ENCODE peak calls at places on chromosomes 16 and 17, in ten cellular contexts. F is kidney epithelial cell, S is cardiac muscle cell, D is spleen, O is sigmoid colon, W is fibroblast of mammary gland, X is colonic mucosa, G is MCF 10A, U is natural killer cell, Y is K562. P is an unnamed sample.

GRCh38 chr16:80743772-80744171 is 60.6 kb downstream of the CDYL2 start:
- DNase-seq in F (no peak), S (no peak), D (no peak), O (no peak), W (no peak), X (no peak), G (no peak), U (no peak), Y (no peak), P (no peak)

GRCh38 chr17:35373532-35373983 is at the start of gene SLFN11:
- DNase-seq in F (no peak), S (peak; percentile 95), D (peak; percentile 92), O (peak; percentile 97), W (peak; percentile 97), X (peak; percentile 71), G (no peak), U (peak; percentile 62), Y (peak; percentile 6), P (peak; percentile 77)

GRCh38 chr16:66612422-66612821 is 7.9 kb downstream of the CMTM3 start:
- DNase-seq in F (no peak), S (no peak), D (peak; percentile 68), O (no peak), W (no peak), X (no peak), G (no peak), U (no peak), Y (no peak), P (peak; percentile 90)

GRCh38 chr17:14374268-14374667 is 73.4 kb downstream of the HS3ST3B1 start:
- DNase-seq in F (no peak), S (no peak), D (no peak), O (no peak), W (no peak), X (no peak), G (no peak), U (no peak), Y (no peak), P (no peak)

GRCh38 chr17:72119963-72120877 is 600 bp upstream of the SOX9 start:
- DNase-seq in F (no peak), S (peak; percentile 84), D (no peak), O (peak; percentile 68), W (peak; percentile 76), X (peak; percentile 56), G (peak; percentile 61), U (no peak), Y (no peak), P (peak; percentile 71)

GRCh38 chr17:41544497-41544896 is 16.4 kb upstream of the KRT19 start:
- DNase-seq in F (peak; percentile 37), S (no peak), D (no peak), O (no peak), W (no peak), X (peak; percentile 74), G (no peak), U (no peak), Y (peak; percentile 49), P (no peak)

GRCh38 chr16:80273635-80274538 is 266.9 kb upstream of the DYNLRB2 start:
- DNase-seq in F (no peak), S (peak; percentile 2), D (no peak), O (no peak), W (peak; percentile 62), X (no peak), G (peak; percentile 64), U (no peak), Y (no peak), P (no peak)

GRCh38 chr16:27049117-27049516 is 17.6 kb upstream of the C16orf82 start:
- DNase-seq in F (no peak), S (no peak), D (no peak), O (no peak), W (no peak), X (no peak), G (no peak), U (no peak), Y (no peak), P (no peak)

GRCh38 chr16:89452241-89452640 is 38.1 kb downstream of the ANKRD11 start:
- DNase-seq in F (no peak), S (no peak), D (no peak), O (no peak), W (no peak), X (no peak), G (no peak), U (no peak), Y (no peak), P (no peak)

GRCh38 chr16:89452925-89453324 is 37.4 kb downstream of the ANKRD11 start:
- DNase-seq in F (no peak), S (no peak), D (no peak), O (no peak), W (no peak), X (no peak), G (no peak), U (no peak), Y (no peak), P (no peak)

GRCh38 chr16:89455692-89456091 is 34.7 kb downstream of the ANKRD11 start:
- DNase-seq in F (no peak), S (no peak), D (no peak), O (no peak), W (no peak), X (no peak), G (no peak), U (no peak), Y (no peak), P (no peak)

GRCh38 chr16:89455178-89455577 is 35.2 kb downstream of the ANKRD11 start:
- DNase-seq in F (no peak), S (no peak), D (no peak), O (no peak), W (no peak), X (no peak), G (no peak), U (no peak), Y (no peak), P (no peak)

DNA sequence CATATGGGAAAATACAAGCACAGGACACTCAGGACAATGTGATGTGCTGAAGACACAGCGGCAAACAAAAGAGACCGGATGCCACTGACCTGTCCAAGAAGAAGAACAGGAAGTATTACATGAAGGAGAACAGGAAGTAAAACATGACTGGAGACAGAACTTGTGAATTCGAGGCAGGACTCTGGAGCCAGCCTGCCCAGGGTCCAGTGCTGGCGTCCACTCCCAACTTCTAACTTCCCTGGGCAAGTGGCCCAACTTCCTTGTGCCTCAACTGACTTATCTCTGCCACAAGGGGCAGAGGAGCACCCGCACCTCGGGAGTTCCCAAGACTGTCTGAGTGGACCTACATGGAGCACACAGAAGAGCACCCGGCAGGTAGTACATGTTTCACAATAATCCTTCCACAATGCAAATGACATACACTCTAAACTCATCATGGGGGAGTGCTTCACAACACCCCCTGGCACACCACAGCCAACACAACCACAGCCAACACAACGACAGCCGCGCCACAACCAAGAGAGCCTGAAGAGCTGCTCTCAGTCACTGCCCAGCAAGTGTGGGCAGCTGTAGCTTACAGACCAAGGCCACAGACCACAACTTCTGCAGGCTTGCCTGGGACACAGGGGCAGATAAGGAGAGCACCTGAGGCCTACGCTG is 36.6 kb downstream of the ANKRD11 start:
- DNase-seq in F (no peak), S (peak; percentile 52), D (no peak), O (no peak), W (peak; percentile 49), X (no peak), G (peak; percentile 63), U (no peak), Y (peak; percentile 52), P (peak; percentile 58)
- TF ChIP-seq CTCF in F (peak; percentile 20), S (peak; percentile 43), D (no peak), O (no peak), W (peak; percentile 38), X (peak; percentile 15), G (peak; percentile 5), U (no peak), Y (no peak), P (peak; percentile 44)

GRCh38 chr17:81397314-81398169 is 2.3 kb downstream of the BAHCC1 start:
- DNase-seq in F (no peak), S (peak; percentile 74), D (no peak), O (no peak), W (peak; percentile 67), X (peak; percentile 56), G (peak; percentile 69), U (no peak), Y (no peak), P (no peak)
- TF ChIP-seq CTCF in F (no peak), S (peak; percentile 19), D (no peak), O (no peak), W (no peak), X (no peak), G (peak; percentile 32), U (no peak), Y (no peak), P (peak; percentile 32)

GRCh38 chr16:23434380-23434779 is 18.6 kb downstream of the COG7 start:
- DNase-seq in F (no peak), S (peak; percentile 84), D (no peak), O (no peak), W (peak; percentile 80), X (peak; percentile 55), G (peak; percentile 91), U (no peak), Y (peak; percentile 81), P (peak; percentile 28)

GRCh38 chr16:23433261-23433920 is 19.6 kb downstream of the COG7 start:
- DNase-seq in F (no peak), S (no peak), D (no peak), O (no peak), W (no peak), X (peak; percentile 63), G (no peak), U (no peak), Y (no peak), P (no peak)

GRCh38 chr16:23428351-23428750 is 24.6 kb downstream of the COG7 start:
- DNase-seq in F (no peak), S (peak; percentile 8), D (no peak), O (no peak), W (peak; percentile 44), X (no peak), G (peak; percentile 68), U (no peak), Y (no peak), P (no peak)

GRCh38 chr16:23435500-23435899 is 17.5 kb downstream of the COG7 start:
- DNase-seq in F (no peak), S (peak; percentile 68), D (peak; percentile 82), O (peak; percentile 74), W (peak; percentile 51), X (peak; percentile 72), G (peak; percentile 71), U (peak; percentile 50), Y (peak; percentile 77), P (peak; percentile 71)

GRCh38 chr16:23432176-23433128 is 20.5 kb downstream of the COG7 start:
- DNase-seq in F (no peak), S (no peak), D (no peak), O (no peak), W (no peak), X (no peak), G (peak; percentile 35), U (no peak), Y (no peak), P (no peak)
- TF ChIP-seq CTCF in F (no peak), S (no peak), D (no peak), O (peak; percentile 28), W (no peak), X (peak; percentile 21), G (no peak), U (no peak), Y (no peak), P (no peak)

GRCh38 chr17:7325031-7325528 is 4.1 kb downstream of the NEURL4 start:
- DNase-seq in F (no peak), S (no peak), D (no peak), O (no peak), W (no peak), X (no peak), G (no peak), U (no peak), Y (no peak), P (no peak)

GRCh38 chr17:7323731-7324437 is 5.3 kb downstream of the NEURL4 start:
- DNase-seq in F (no peak), S (peak; percentile 40), D (peak; percentile 90), O (peak; percentile 71), W (peak; percentile 50), X (peak; percentile 53), G (peak; percentile 42), U (peak; percentile 66), Y (peak; percentile 51), P (peak; percentile 70)

GRCh38 chr17:7322520-7323194 is 6.5 kb downstream of the NEURL4 start:
- DNase-seq in F (no peak), S (no peak), D (no peak), O (peak; percentile 64), W (no peak), X (no peak), G (no peak), U (no peak), Y (no peak), P (no peak)

GRCh38 chr17:7326186-7326585 is 2.9 kb downstream of the NEURL4 start:
- DNase-seq in F (no peak), S (no peak), D (no peak), O (no peak), W (no peak), X (no peak), G (no peak), U (no peak), Y (no peak), P (no peak)

DNA sequence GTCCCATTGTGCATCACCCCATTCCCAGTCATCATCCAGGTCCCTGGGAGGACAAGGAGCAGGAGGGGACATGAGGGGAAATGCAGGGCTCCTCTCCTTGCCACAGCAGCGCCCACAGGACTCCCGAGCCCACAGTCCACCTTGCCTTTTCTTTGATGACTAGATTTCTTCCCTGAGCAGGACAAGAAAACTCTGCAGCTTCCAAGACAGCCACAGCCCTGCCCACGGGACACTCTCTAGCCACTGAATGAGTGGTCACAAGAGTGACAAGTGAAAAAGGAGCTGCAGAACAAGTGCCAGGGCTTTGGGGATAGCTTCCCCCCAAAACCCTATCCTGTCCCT is 4.7 kb downstream of the NEURL4 start:
- DNase-seq in F (no peak), S (no peak), D (no peak), O (no peak), W (no peak), X (no peak), G (no peak), U (no peak), Y (no peak), P (no peak)
- TF ChIP-seq CTCF in F (no peak), S (no peak), D (no peak), O (no peak), W (no peak), X (no peak), G (no peak), U (peak; percentile 32), Y (no peak), P (no peak)